ENCODE peak calls at places on chromosomes 6 and 20, in nine cellular contexts. W is heart left ventricle, Q is HCT116, P is stomach, Z is uterus, U is sigmoid colon, B is upper lobe of left lung, V is right lobe of liver, G is suprapubic skin. C is an unnamed sample. For H3K4me1, the result is how much of the 10 kb centered on the place peaks cover.

GRCh38 chr6:146912730-146913680 is 291.2 kb upstream of the STXBP5 start:
- DNase-seq in W (no peak), Q (no peak), P (no peak), Z (no peak), U (no peak), B (no peak), V (no peak), G (no peak), C (no peak)

GRCh38 chr6:149467265-149467664 is 17.5 kb downstream of the ZC3H12D start:
- DNase-seq in W (no peak), Q (no peak), P (no peak), Z (no peak), U (no peak), B (no peak), V (no peak), G (no peak), C (no peak)

GRCh38 chr20:21707999-21708737 is 2.7 kb downstream of the PAX1 start:
- DNase-seq in W (no peak), Q (no peak), P (no peak), Z (no peak), U (no peak), B (no peak), V (no peak), G (no peak), C (no peak)

GRCh38 chr6:50815436-50816114 is 3.1 kb upstream of the TFAP2B start:
- DNase-seq in W (no peak), Q (no peak), P (no peak), Z (no peak), U (no peak), B (no peak), V (no peak), G (no peak), C (no peak)

GRCh38 chr20:40443731-40444130 is 245.3 kb downstream of the MAFB start:
- DNase-seq in W (no peak), Q (no peak), P (no peak), Z (no peak), U (no peak), B (no peak), V (no peak), G (no peak), C (no peak)

GRCh38 chr20:14928083-14928482 is 590.7 kb upstream of the FLRT3 start:
- DNase-seq in W (no peak), Q (no peak), P (no peak), Z (no peak), U (no peak), B (no peak), V (no peak), G (no peak), C (no peak)

GRCh38 chr20:61487346-61488022 is 235.4 kb downstream of the CDH4 start:
- DNase-seq in W (no peak), Q (no peak), P (no peak), Z (no peak), U (no peak), B (no peak), V (no peak), G (no peak), C (no peak)

GRCh38 chr20:49545572-49545971 is 22.4 kb downstream of the PTGIS start:
- DNase-seq in W (no peak), Q (no peak), P (no peak), Z (no peak), U (no peak), B (no peak), V (no peak), G (no peak), C (no peak)

GRCh38 chr20:57670288-57671071 is 39.3 kb downstream of the PMEPA1 start:
- DNase-seq in W (no peak), Q (no peak), P (no peak), Z (no peak), U (no peak), B (no peak), V (no peak), G (no peak), C (no peak)

GRCh38 chr6:31578058-31578457 is 2.7 kb downstream of the TNF start:
- DNase-seq in W (no peak), Q (no peak), P (no peak), Z (no peak), U (no peak), B (no peak), V (no peak), G (no peak), C (no peak)
- H3K4me3 ChIP-seq in W (no peak), Q (no peak), P (no peak), Z (no peak), U (no peak), B (no peak), V (no peak), G (no peak), C (no peak)

GRCh38 chr6:57104350-57104749 is 14.4 kb downstream of the ZNF451 start:
- DNase-seq in W (no peak), Q (no peak), P (no peak), Z (no peak), U (no peak), B (no peak), V (no peak), G (no peak), C (no peak)
- TF ChIP-seq POLR2A in W (no peak), Q (no peak), P (no peak), Z (no peak), U (no peak), B (no peak), V (no peak), G (no peak), C (no peak)

GRCh38 chr6:158772172-158772571 is 47.0 kb downstream of the EZR start:
- DNase-seq in W (no peak), Q (no peak), P (no peak), Z (no peak), U (peak), B (no peak), V (no peak), G (no peak), C (no peak)
- H3K4me1 ChIP-seq in W (under half), Q (half or more), P (under half), Z (under half), U (under half), B (under half), V (under half), G (under half), C (under half)

DNA sequence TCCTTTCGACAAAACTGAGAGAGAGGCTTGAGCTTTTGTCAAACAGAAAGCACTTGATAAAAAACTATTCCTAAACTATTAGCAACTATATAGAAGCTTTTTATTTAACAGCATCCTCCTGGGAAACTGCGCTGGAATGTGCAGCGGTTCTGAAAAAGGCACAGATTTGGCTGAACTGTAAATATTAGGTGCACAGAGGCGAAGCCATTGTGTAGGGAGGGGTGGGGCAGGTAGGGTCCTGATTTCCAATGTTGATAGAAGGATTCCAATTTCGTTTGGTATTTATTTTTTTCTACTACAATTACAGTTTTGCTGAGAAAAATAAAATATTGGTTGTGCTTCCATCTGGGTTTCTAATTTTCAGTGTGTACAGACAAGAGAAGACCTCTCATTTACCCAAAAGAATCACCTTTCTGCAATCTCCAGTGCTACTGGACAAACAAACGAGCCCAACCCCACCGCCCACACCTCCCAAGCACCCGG is 688 bp upstream of the SH3BGRL2 start:
- DNase-seq in W (no peak), Q (no peak), P (no peak), Z (no peak), U (no peak), B (no peak), V (no peak), G (no peak), C (no peak)
- H3K4me3 ChIP-seq in W (peak), Q (peak), P (peak), Z (peak), U (peak), B (peak), V (peak), G (peak), C (peak)

GRCh38 chr6:143195349-143195845 is 134.7 kb downstream of the AIG1 start:
- DNase-seq in W (peak), Q (no peak), P (no peak), Z (peak), U (no peak), B (no peak), V (no peak), G (no peak), C (no peak)
- TF ChIP-seq POLR2A in W (no peak), Q (no peak), P (no peak), Z (no peak), U (no peak), B (no peak), V (no peak), G (no peak), C (no peak)